ENCODE peak calls at places on chromosomes 2 and 18, in four cellular contexts. N is dorsolateral prefrontal cortex; Z is activated naive CD8-positive, alpha-beta T cell treated with anti-CD3 and anti-CD28 coated beads, Interleukin-2, amount 50 U/mL, for 24 hours; P is M059J. D is an unnamed sample.

GRCh38 chr2:71129114-71129890 is 727 bp downstream of the MCEE start:
- DNase-seq in N (no peak), Z (no peak), P (peak), D (no peak)

GRCh38 chr2:204434660-204435462 is 110.4 kb upstream of the PARD3B start:
- DNase-seq in N (no peak), Z (no peak), P (no peak), D (peak)

GRCh38 chr2:47251404-47251675 is 96.2 kb upstream of the STPG4 start:
- DNase-seq in N (no peak), Z (no peak), P (no peak), D (no peak)

GRCh38 chr2:177429688-177430325 is 37.2 kb downstream of the AGPS start:
- DNase-seq in N (no peak), Z (no peak), P (peak), D (no peak)

GRCh38 chr2:437772-438393 is 150.0 kb upstream of the ALKAL2 start:
- DNase-seq in N (peak), Z (peak), P (no peak), D (no peak)

GRCh38 chr2:186276909-186277308 is 209.2 kb upstream of the ZC3H15 start:
- DNase-seq in N (no peak), Z (no peak), P (no peak), D (no peak)

GRCh38 chr2:40434638-40435296 is 17.1 kb downstream of the SLC8A1 start:
- DNase-seq in N (no peak), Z (no peak), P (peak), D (no peak)

GRCh38 chr2:159710601-159711180 is 1.6 kb upstream of the MARCHF7 start:
- DNase-seq in N (no peak), Z (no peak), P (no peak), D (peak)

GRCh38 chr2:3523551-3524041 is 4.3 kb upstream of the ADI1 start:
- DNase-seq in N (no peak), Z (no peak), P (peak), D (no peak)

GRCh38 chr18:26655010-26655613 is 106.8 kb upstream of the KCTD1 start:
- DNase-seq in N (no peak), Z (no peak), P (peak), D (no peak)

GRCh38 chr2:73716518-73717250 is 20.5 kb downstream of the TPRKB start:
- DNase-seq in N (no peak), Z (no peak), P (peak), D (no peak)

GRCh38 chr2:14978836-14979235 is 346.3 kb downstream of the LRATD1 start:
- DNase-seq in N (no peak), Z (no peak), P (peak), D (no peak)

D was measured in K562.